ENCODE peak calls at places on chromosomes 3 and 15, in nine cellular contexts. E is stomach, A is sigmoid colon, D is K562, S is upper lobe of left lung, F is A549, W is tibial nerve, B is GM12878, Y is suprapubic skin. C is an unnamed sample.

GRCh38 chr15:53836618-53837017 is 77.2 kb upstream of the WDR72 start:
- DNase-seq in E (no peak), A (no peak), D (no peak), S (no peak), F (no peak), W (no peak), B (no peak), Y (no peak), C (no peak)

GRCh38 chr15:99708563-99708962 is 24.7 kb downstream of the LYSMD4 start:
- DNase-seq in E (peak), A (peak), D (no peak), S (no peak), F (peak), W (peak), B (no peak), Y (peak), C (peak)

GRCh38 chr3:39725321-39725720 is 84.1 kb upstream of the MYRIP start:
- DNase-seq in E (no peak), A (no peak), D (no peak), S (no peak), F (no peak), W (no peak), B (no peak), Y (no peak), C (no peak)

GRCh38 chr3:158313344-158313927 is 203.5 kb downstream of the RSRC1 start:
- DNase-seq in E (no peak), A (no peak), D (peak), S (no peak), F (peak), W (no peak), B (no peak), Y (no peak), C (no peak)

GRCh38 chr15:64162478-64162868 is 349 bp downstream of the PPIB start:
- DNase-seq in E (no peak), A (no peak), D (no peak), S (no peak), F (peak), W (no peak), B (no peak), Y (peak), C (no peak)

GRCh38 chr3:194315965-194316361 is 35.2 kb downstream of the CPN2 start:
- DNase-seq in E (no peak), A (peak), D (no peak), S (no peak), F (no peak), W (peak), B (no peak), Y (no peak), C (peak)

GRCh38 chr3:42803800-42804112 is 534 bp downstream of the HIGD1A start:
- DNase-seq in E (peak), A (no peak), D (no peak), S (no peak), F (peak), W (no peak), B (no peak), Y (no peak), C (peak)

GRCh38 chr3:64865872-64866588 is 178.2 kb upstream of the ADAMTS9 start:
- DNase-seq in E (no peak), A (no peak), D (no peak), S (no peak), F (no peak), W (no peak), B (no peak), Y (no peak), C (no peak)

GRCh38 chr3:133893683-133894333 is 1.9 kb downstream of the RAB6B start:
- DNase-seq in E (no peak), A (no peak), D (peak), S (no peak), F (no peak), W (no peak), B (no peak), Y (no peak), C (no peak)

GRCh38 chr3:118809696-118810498 is 224.7 kb downstream of the IGSF11 start:
- DNase-seq in E (no peak), A (no peak), D (no peak), S (no peak), F (no peak), W (no peak), B (peak), Y (no peak), C (no peak)

GRCh38 chr15:100372695-100373036 is 30.9 kb upstream of the ADAMTS17 start:
- DNase-seq in E (no peak), A (no peak), D (no peak), S (no peak), F (no peak), W (no peak), B (no peak), Y (peak), C (peak)

GRCh38 chr15:69532856-69533255 is 80.2 kb downstream of the RPLP1 start:
- DNase-seq in E (no peak), A (no peak), D (no peak), S (no peak), F (no peak), W (no peak), B (no peak), Y (no peak), C (no peak)

GRCh38 chr15:76058714-76059319 is 968 bp upstream of the TMEM266 start:
- DNase-seq in E (no peak), A (no peak), D (peak), S (no peak), F (peak), W (no peak), B (peak), Y (no peak), C (no peak)

GRCh38 chr15:86135030-86135429 is 55.4 kb downstream of the AGBL1 start:
- DNase-seq in E (no peak), A (no peak), D (no peak), S (no peak), F (no peak), W (peak), B (no peak), Y (no peak), C (no peak)

GRCh38 chr3:84547207-84547606 is 411.6 kb upstream of the CADM2 start:
- DNase-seq in E (no peak), A (no peak), D (no peak), S (no peak), F (no peak), W (no peak), B (no peak), Y (no peak), C (no peak)

GRCh38 chr15:71649894-71650293 is 160.5 kb upstream of the NR2E3 start:
- DNase-seq in E (no peak), A (no peak), D (no peak), S (no peak), F (no peak), W (no peak), B (no peak), Y (no peak), C (no peak)

GRCh38 chr3:186035277-186035676 is 73.6 kb downstream of the ETV5 start:
- DNase-seq in E (no peak), A (no peak), D (no peak), S (no peak), F (no peak), W (no peak), B (no peak), Y (no peak), C (no peak)

GRCh38 chr15:81311834-81312459 is 12.0 kb downstream of the STARD5 start:
- DNase-seq in E (no peak), A (no peak), D (no peak), S (no peak), F (no peak), W (no peak), B (no peak), Y (no peak), C (no peak)

GRCh38 chr3:195876297-195877031 is 31.9 kb downstream of the TNK2 start:
- DNase-seq in E (peak), A (no peak), D (peak), S (peak), F (peak), W (no peak), B (no peak), Y (no peak), C (no peak)
- TF ChIP-seq POLR2A in E (no peak), A (no peak), D (peak), S (no peak), F (no peak), W (no peak), B (no peak), Y (no peak), C (no peak)

GRCh38 chr3:125165189-125165947 is 47.2 kb downstream of the SLC12A8 start:
- DNase-seq in E (no peak), A (no peak), D (no peak), S (no peak), F (no peak), W (peak), B (no peak), Y (no peak), C (peak)

GRCh38 chr3:125161607-125162219 is 50.8 kb downstream of the SLC12A8 start:
- DNase-seq in E (peak), A (no peak), D (no peak), S (no peak), F (no peak), W (no peak), B (no peak), Y (no peak), C (no peak)

GRCh38 chr3:125157183-125157582 is 55.4 kb downstream of the SLC12A8 start:
- DNase-seq in E (no peak), A (no peak), D (no peak), S (no peak), F (no peak), W (no peak), B (no peak), Y (no peak), C (no peak)

GRCh38 chr3:125163739-125164601 is 48.6 kb downstream of the SLC12A8 start:
- DNase-seq in E (peak), A (no peak), D (no peak), S (peak), F (no peak), W (no peak), B (no peak), Y (no peak), C (no peak)

GRCh38 chr3:125160911-125161371 is 51.6 kb downstream of the SLC12A8 start:
- DNase-seq in E (no peak), A (no peak), D (no peak), S (no peak), F (no peak), W (no peak), B (no peak), Y (no peak), C (no peak)
- TF ChIP-seq EP300 in E (no peak), A (no peak), D (no peak), S (no peak), F (no peak), W (no peak), B (no peak), Y (no peak), C (no peak)

GRCh38 chr15:94282269-94283250 is 51.2 kb downstream of the MCTP2 start:
- DNase-seq in E (no peak), A (no peak), D (no peak), S (no peak), F (no peak), W (no peak), B (no peak), Y (no peak), C (no peak)

GRCh38 chr15:94293411-94294402 is 62.3 kb downstream of the MCTP2 start:
- DNase-seq in E (no peak), A (no peak), D (no peak), S (no peak), F (no peak), W (no peak), B (no peak), Y (no peak), C (no peak)

GRCh38 chr15:94286581-94286980 is 55.2 kb downstream of the MCTP2 start:
- DNase-seq in E (no peak), A (no peak), D (no peak), S (no peak), F (no peak), W (no peak), B (no peak), Y (no peak), C (no peak)

DNA sequence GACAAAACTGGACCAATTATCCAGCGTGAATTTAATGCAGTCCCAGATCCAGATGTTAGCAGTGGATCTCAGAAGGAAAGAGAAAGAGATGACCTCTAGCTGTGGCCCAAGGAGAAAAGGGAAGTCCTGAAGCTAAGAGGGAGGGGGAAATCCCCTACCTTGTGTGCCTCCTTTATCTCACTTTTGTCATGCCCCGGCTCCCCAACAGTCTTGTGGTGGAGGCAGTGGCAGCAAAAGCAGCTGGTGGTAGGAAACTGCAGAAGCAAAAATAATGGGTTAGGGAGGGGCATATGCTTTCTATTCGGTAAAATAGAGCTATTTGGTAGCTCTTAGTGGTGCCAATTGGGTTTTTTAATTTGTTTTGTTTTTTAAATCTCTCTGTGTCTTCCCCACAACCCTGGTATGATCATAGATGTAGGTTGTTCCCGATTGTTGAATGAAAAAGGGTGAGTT is 56.5 kb downstream of the MCTP2 start:
- DNase-seq in E (peak), A (no peak), D (no peak), S (no peak), F (no peak), W (no peak), B (peak), Y (no peak), C (no peak)
- H3K27ac ChIP-seq in E (no peak), A (no peak), D (no peak), S (no peak), F (no peak), W (no peak), B (peak), Y (no peak), C (no peak)

GRCh38 chr15:92803852-92804609 is 96.1 kb upstream of the CHD2 start:
- DNase-seq in E (peak), A (peak), D (peak), S (no peak), F (peak), W (peak), B (peak), Y (peak), C (peak)
- TF ChIP-seq POLR2A in E (no peak), A (no peak), D (peak), S (no peak), F (no peak), W (peak), B (no peak), Y (no peak), C (no peak)

GRCh38 chr15:40739042-40739441 is 16.0 kb downstream of the RMDN3 start:
- DNase-seq in E (no peak), A (peak), D (no peak), S (no peak), F (no peak), W (no peak), B (no peak), Y (no peak), C (no peak)

GRCh38 chr15:40736575-40736974 is 18.5 kb downstream of the RMDN3 start:
- DNase-seq in E (no peak), A (no peak), D (no peak), S (no peak), F (no peak), W (no peak), B (no peak), Y (no peak), C (no peak)

GRCh38 chr15:40739854-40740253 is 15.2 kb downstream of the RMDN3 start:
- DNase-seq in E (no peak), A (peak), D (no peak), S (no peak), F (no peak), W (no peak), B (no peak), Y (no peak), C (no peak)

DNA sequence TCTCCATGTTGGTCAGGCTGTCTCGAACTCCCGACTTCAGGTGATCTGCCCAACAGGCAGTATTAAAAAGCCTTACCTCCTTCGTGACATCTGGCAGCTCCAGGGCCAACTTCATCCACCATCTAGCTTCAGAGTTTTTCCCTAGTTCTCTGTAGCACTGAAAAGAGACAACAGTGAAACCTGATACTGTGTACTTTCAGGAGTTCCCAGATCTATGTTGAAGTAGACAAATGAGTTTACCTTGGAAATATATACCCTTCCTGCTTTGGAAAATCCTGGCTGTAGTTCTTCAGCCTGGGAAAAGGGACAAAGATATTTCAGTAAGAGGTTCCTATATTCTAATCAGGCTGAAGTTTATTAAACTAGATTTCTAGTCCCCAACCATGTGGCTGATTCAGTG is 18.0 kb downstream of the RMDN3 start:
- DNase-seq in E (no peak), A (peak), D (no peak), S (no peak), F (no peak), W (no peak), B (no peak), Y (no peak), C (no peak)
- TF ChIP-seq EP300 in E (no peak), A (no peak), D (no peak), S (no peak), F (no peak), W (no peak), B (no peak), Y (no peak), C (no peak)

GRCh38 chr3:53122255-53122932 is 7.8 kb downstream of the RFT1 start:
- DNase-seq in E (no peak), A (no peak), D (no peak), S (no peak), F (no peak), W (no peak), B (no peak), Y (no peak), C (no peak)

GRCh38 chr3:53126646-53127045 is 3.6 kb downstream of the RFT1 start:
- DNase-seq in E (no peak), A (no peak), D (no peak), S (no peak), F (no peak), W (no peak), B (no peak), Y (no peak), C (no peak)

GRCh38 chr3:53123953-53124352 is 6.3 kb downstream of the RFT1 start:
- DNase-seq in E (no peak), A (no peak), D (peak), S (no peak), F (no peak), W (no peak), B (no peak), Y (no peak), C (no peak)

GRCh38 chr3:53122933-53123305 is 7.3 kb downstream of the RFT1 start:
- DNase-seq in E (no peak), A (no peak), D (no peak), S (no peak), F (no peak), W (no peak), B (no peak), Y (no peak), C (no peak)

GRCh38 chr3:53123510-53123909 is 6.7 kb downstream of the RFT1 start:
- DNase-seq in E (no peak), A (no peak), D (no peak), S (no peak), F (no peak), W (no peak), B (no peak), Y (no peak), C (no peak)
- H3K27ac ChIP-seq in E (no peak), A (no peak), D (no peak), S (no peak), F (no peak), W (no peak), B (no peak), Y (no peak), C (no peak)

C was measured in ovary.